ENCODE peak calls at places on chromosomes 7 and 10, in eight cellular contexts. D, Z, F, C, K, B, W and V are unnamed samples.

GRCh38 chr7:24958399-24958798 is 21.6 kb downstream of the OSBPL3 start:
- DNase-seq in C (no peak), K (no peak), B (no peak), D (no peak), Z (no peak), F (no peak), W (no peak), V (no peak)

GRCh38 chr10:101961591-101962498 is 94.1 kb downstream of the ARMH3 start:
- DNase-seq in F (no peak), D (no peak), Z (no peak), B (peak), W (peak), K (peak), C (peak), V (no peak)

GRCh38 chr7:131959106-131959812 is 402.8 kb upstream of the PODXL start:
- DNase-seq in F (no peak), W (peak), C (no peak), B (peak), K (peak), Z (no peak), D (no peak), V (no peak)

GRCh38 chr10:51048792-51049191 is 25.5 kb upstream of the PRKG1 start:
- DNase-seq in C (no peak), K (no peak), F (no peak), B (no peak), W (no peak), Z (no peak), D (no peak), V (no peak)

GRCh38 chr7:84085147-84085546 is 109.4 kb downstream of the SEMA3A start:
- DNase-seq in D (no peak), K (no peak), W (no peak), C (no peak), B (peak), Z (no peak), F (no peak), V (no peak)

GRCh38 chr7:99032928-99033327 is 111.0 kb downstream of the SMURF1 start:
- DNase-seq in B (no peak), C (no peak), K (no peak), W (no peak), Z (no peak), D (no peak), F (no peak), V (no peak)

GRCh38 chr7:134547738-134548054 is 1.2 kb upstream of the AKR1B15 start:
- DNase-seq in D (peak), W (no peak), B (peak), K (peak), Z (no peak), F (no peak), C (peak), V (no peak)

GRCh38 chr10:84613336-84614021 is 285.1 kb downstream of the CCSER2 start:
- DNase-seq in Z (no peak), F (no peak), B (peak), K (no peak), W (peak), D (peak), C (peak), V (peak)

GRCh38 chr7:75937958-75938786 is 23.2 kb downstream of the POR start:
- DNase-seq in Z (no peak), W (no peak), D (peak), K (peak), B (peak), F (no peak), C (peak), V (peak)

GRCh38 chr7:100360102-100360607 is 2.2 kb downstream of the PILRB start:
- DNase-seq in B (no peak), W (no peak), F (no peak), C (no peak), K (no peak), D (peak), Z (no peak), V (no peak)

GRCh38 chr10:78805176-78805575 is 263.6 kb upstream of the ZMIZ1 start:
- DNase-seq in C (peak), F (no peak), D (no peak), K (peak), Z (no peak), B (peak), W (peak), V (no peak)

GRCh38 chr10:119973261-119973660 is 80.7 kb downstream of the SEC23IP start:
- DNase-seq in F (no peak), C (no peak), D (no peak), B (peak), Z (no peak), W (no peak), K (no peak), V (no peak)

GRCh38 chr10:122333037-122333436 is 41.5 kb upstream of the PLEKHA1 start:
- DNase-seq in F (peak), Z (no peak), B (peak), D (no peak), W (no peak), K (no peak), C (no peak), V (no peak)

GRCh38 chr10:101588879-101589278 is 758 bp downstream of the DPCD start:
- DNase-seq in W (no peak), D (no peak), B (peak), Z (no peak), F (no peak), C (peak), K (no peak), V (no peak)